ENCODE peak calls at places on chromosome 7, in nine cellular contexts. A is transverse colon, N is adrenal gland, U is spleen, X is breast epithelium, J is uterus, O is endothelial cell of umbilical vein, I is K562, R is IMR-90. W is an unnamed sample.
A peak's percentile ranks its signal among the peaks of the same experiment; 100 is the strongest.

GRCh38 chr7:543790-544527 is 24.3 kb upstream of the PDGFA start:
- DNase-seq in A (no peak), N (no peak), U (no peak), X (no peak), J (no peak), O (no peak), I (no peak), R (peak; percentile 13), W (no peak)

GRCh38 chr7:13979671-13980438 is 9.6 kb downstream of the ETV1 start:
- DNase-seq in A (no peak), N (no peak), U (no peak), X (no peak), J (no peak), O (peak; percentile 64), I (no peak), R (peak; percentile 85), W (no peak)

GRCh38 chr7:32479574-32480200 is 10.5 kb downstream of the LSM5 start:
- DNase-seq in A (no peak), N (no peak), U (no peak), X (no peak), J (no peak), O (peak; percentile 44), I (peak; percentile 58), R (peak; percentile 52), W (no peak)

GRCh38 chr7:102450242-102450641 is 14.4 kb downstream of the ALKBH4 start:
- DNase-seq in A (peak; percentile 48), N (no peak), U (peak; percentile 85), X (no peak), J (no peak), O (no peak), I (no peak), R (no peak), W (no peak)

GRCh38 chr7:48046458-48046857 is 11.1 kb downstream of the C7orf57 start:
- DNase-seq in A (no peak), N (no peak), U (no peak), X (no peak), J (no peak), O (no peak), I (no peak), R (no peak), W (no peak)

GRCh38 chr7:1920266-1920681 is 250.2 kb downstream of the ELFN1 start:
- DNase-seq in A (peak; percentile 26), N (no peak), U (peak; percentile 84), X (no peak), J (no peak), O (no peak), I (no peak), R (no peak), W (no peak)

GRCh38 chr7:85074-85945 is 107.1 kb upstream of the FAM20C start:
- DNase-seq in A (no peak), N (peak; percentile 73), U (no peak), X (peak; percentile 17), J (peak; percentile 14), O (no peak), I (no peak), R (peak; percentile 54), W (no peak)

GRCh38 chr7:123966936-123967335 is 41.9 kb downstream of the SPAM1 start:
- DNase-seq in A (no peak), N (peak; percentile 10), U (no peak), X (no peak), J (no peak), O (peak; percentile 3), I (no peak), R (no peak), W (no peak)

GRCh38 chr7:34928052-34928451 is 109.2 kb downstream of the DPY19L1 start:
- DNase-seq in A (peak; percentile 38), N (peak; percentile 28), U (no peak), X (no peak), J (no peak), O (no peak), I (peak; percentile 33), R (no peak), W (no peak)

GRCh38 chr7:65216469-65216868 is 157.2 kb upstream of the ZNF92 start:
- DNase-seq in A (peak; percentile 61), N (peak; percentile 62), U (peak; percentile 86), X (peak; percentile 40), J (no peak), O (peak; percentile 36), I (no peak), R (peak; percentile 16), W (no peak)

GRCh38 chr7:37270109-37270508 is 178.6 kb downstream of the ELMO1 start:
- DNase-seq in A (no peak), N (no peak), U (no peak), X (no peak), J (no peak), O (no peak), I (no peak), R (no peak), W (no peak)

GRCh38 chr7:89623018-89623672 is 531.1 kb upstream of the STEAP1 start:
- DNase-seq in A (no peak), N (no peak), U (no peak), X (no peak), J (no peak), O (peak; percentile 25), I (no peak), R (peak; percentile 3), W (no peak)

GRCh38 chr7:77903597-77903996 is 105.0 kb downstream of the PHTF2 start:
- DNase-seq in A (no peak), N (no peak), U (no peak), X (no peak), J (no peak), O (no peak), I (no peak), R (peak; percentile 2), W (peak; percentile 84)

GRCh38 chr7:100946766-100947365 is 2.5 kb upstream of the MUC3A start:
- DNase-seq in A (no peak), N (no peak), U (peak; percentile 28), X (no peak), J (no peak), O (no peak), I (peak; percentile 8), R (no peak), W (no peak)

GRCh38 chr7:78134256-78134655 is 335.7 kb downstream of the PHTF2 start:
- DNase-seq in A (no peak), N (peak; percentile 33), U (no peak), X (no peak), J (no peak), O (peak; percentile 24), I (peak; percentile 62), R (peak; percentile 88), W (no peak)

GRCh38 chr7:124667312-124667711 is 98.3 kb downstream of the GPR37 start:
- DNase-seq in A (no peak), N (no peak), U (no peak), X (no peak), J (no peak), O (no peak), I (no peak), R (peak; percentile 52), W (no peak)

DNA sequence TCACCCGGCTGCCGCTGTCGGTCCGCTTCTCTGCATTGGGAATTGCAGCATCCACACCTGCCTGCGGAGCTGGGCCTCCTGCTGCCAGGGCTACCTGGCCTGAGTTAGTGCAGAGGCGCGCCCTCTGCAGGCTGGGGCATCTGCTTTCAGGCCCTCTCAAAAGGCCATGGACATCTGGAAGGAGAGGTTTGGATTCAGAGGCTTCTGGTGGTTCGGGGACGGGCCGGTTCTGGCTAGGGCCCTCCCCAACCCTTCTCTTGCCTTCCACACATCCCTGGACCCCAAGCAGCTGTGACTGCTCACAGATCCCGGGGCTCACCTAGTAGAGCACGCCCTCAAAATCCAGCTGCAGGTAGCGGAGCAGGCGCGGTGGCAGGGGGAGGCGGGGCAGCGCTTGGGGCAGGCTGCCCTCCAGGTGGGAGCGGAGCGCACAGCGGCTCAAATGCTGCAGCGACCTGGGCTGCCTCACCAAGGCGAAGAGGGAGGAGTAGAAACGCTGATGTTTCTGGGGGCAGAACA is 8.4 kb upstream of the GBX1 start:
- DNase-seq in A (no peak), N (no peak), U (no peak), X (no peak), J (no peak), O (no peak), I (no peak), R (no peak), W (peak; percentile 6)
- TF ChIP-seq CTCF in A (no peak), N (no peak), U (no peak), X (no peak), J (no peak), O (no peak), I (peak; percentile 54), R (no peak), W (no peak)

GRCh38 chr7:7968544-7969305 is at the start of gene GLCCI1:
- DNase-seq in A (peak; percentile 97), N (peak; percentile 98), U (peak; percentile 99), X (peak; percentile 96), J (peak; percentile 93), O (peak; percentile 98), I (peak; percentile 95), R (peak; percentile 95), W (peak; percentile 97)
- TF ChIP-seq POLR2A in A (peak; percentile 93), N (peak; percentile 93), U (peak; percentile 67), X (no peak), J (peak; percentile 88), O (peak; percentile 60), I (peak; percentile 93), R (peak; percentile 67), W (peak; percentile 79)

GRCh38 chr7:116258734-116259133 is 48.4 kb downstream of the TES start:
- DNase-seq in A (no peak), N (peak; percentile 24), U (no peak), X (no peak), J (no peak), O (peak; percentile 85), I (peak; percentile 69), R (peak; percentile 79), W (peak; percentile 8)
- TF ChIP-seq CTCF in A (peak; percentile 89), N (peak; percentile 91), U (peak; percentile 73), X (peak; percentile 92), J (peak; percentile 88), O (peak; percentile 43), I (peak; percentile 78), R (peak; percentile 91), W (peak; percentile 88)

DNA sequence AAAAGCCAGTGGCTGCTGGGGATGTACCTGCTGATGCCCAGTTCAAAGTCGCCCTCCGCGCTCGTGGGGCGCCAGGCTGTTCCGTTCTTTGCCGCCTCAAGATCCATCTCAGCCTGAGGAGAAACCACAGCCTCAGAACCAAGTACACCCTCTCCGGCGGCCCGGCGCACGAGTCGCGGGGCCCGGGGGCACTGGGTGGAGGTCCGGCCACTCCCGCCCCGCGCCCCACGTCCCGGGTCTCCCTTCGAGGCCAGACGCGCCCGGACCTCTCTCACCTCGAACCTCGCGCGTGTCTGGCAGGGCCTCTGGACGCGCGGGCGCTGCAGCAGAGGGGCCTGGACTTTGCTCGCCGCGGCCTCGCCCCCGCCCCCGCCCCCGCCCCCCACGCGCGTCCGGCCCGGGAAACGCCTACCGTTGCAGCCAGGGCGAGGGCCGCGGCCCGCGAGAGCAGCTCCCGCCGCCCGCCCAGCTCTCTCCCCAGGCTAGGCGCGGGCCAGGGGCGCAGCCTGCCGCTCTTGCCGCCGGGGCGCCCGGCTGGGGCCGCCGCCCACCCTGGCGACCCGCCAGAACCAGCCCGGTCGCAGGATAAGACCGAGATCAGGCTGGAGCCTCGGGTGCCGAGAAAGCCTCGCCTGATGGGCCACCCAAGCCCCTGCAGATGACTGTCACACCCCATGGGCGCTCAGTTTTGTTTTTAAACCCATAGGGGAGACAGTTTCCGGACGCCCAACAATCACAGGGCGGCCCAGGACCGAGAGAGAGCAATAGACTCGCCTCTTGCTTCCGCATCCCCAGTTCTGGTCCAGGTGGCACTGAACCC is at the start of gene ABCB4:
- DNase-seq in A (peak; percentile 10), N (peak; percentile 42), U (peak; percentile 84), X (no peak), J (no peak), O (no peak), I (peak; percentile 24), R (no peak), W (peak; percentile 18)
- TF ChIP-seq POLR2A in A (no peak), N (peak; percentile 23), U (no peak), X (no peak), J (no peak), O (no peak), I (no peak), R (no peak), W (no peak)

GRCh38 chr7:152544971-152545619 is 109.3 kb upstream of the KMT2C start:
- DNase-seq in A (no peak), N (no peak), U (no peak), X (no peak), J (no peak), O (no peak), I (no peak), R (no peak), W (no peak)
- TF ChIP-seq CTCF in A (no peak), N (no peak), U (no peak), X (no peak), J (no peak), O (no peak), I (no peak), R (no peak), W (no peak)